ENCODE peak calls at places on chromosomes 16 and 17, in eight cellular contexts. One of them, this sample, is unnamed.
A peak's percentile ranks its signal among the peaks of the same experiment; 100 is the strongest.

GRCh38 chr16:381788-382717 is at the start of gene PGAP6:
- DNase-seq in CD8-positive, alpha-beta T cell: peak; percentile 70
- DNase-seq in omental fat pad: peak; percentile 44
- DNase-seq in fibroblast of mammary gland: no peak
- DNase-seq in T follicular helper cell: peak; percentile 58
- DNase-seq in lung microvascular endothelial cell: peak; percentile 54
- DNase-seq in Calu3: peak; percentile 86
- DNase-seq in IMR-90: peak; percentile 33
- DNase-seq in this sample: peak; percentile 67

GRCh38 chr17:79809530-79810137 is 12.8 kb upstream of the CBX8 start:
- DNase-seq in IMR-90: no peak
- DNase-seq in CD8-positive, alpha-beta T cell: no peak
- DNase-seq in fibroblast of mammary gland: no peak
- DNase-seq in lung microvascular endothelial cell: no peak
- DNase-seq in omental fat pad: no peak
- DNase-seq in Calu3: peak; percentile 51
- DNase-seq in T follicular helper cell: no peak
- DNase-seq in this sample: no peak

GRCh38 chr16:4962716-4963115 is 4.6 kb downstream of the SEC14L5 start:
- DNase-seq in IMR-90: no peak
- DNase-seq in omental fat pad: no peak
- DNase-seq in Calu3: no peak
- DNase-seq in CD8-positive, alpha-beta T cell: no peak
- DNase-seq in T follicular helper cell: no peak
- DNase-seq in fibroblast of mammary gland: no peak
- DNase-seq in lung microvascular endothelial cell: no peak
- DNase-seq in this sample: no peak

GRCh38 chr17:19508327-19508867 is 25.3 kb upstream of the SLC47A1 start:
- DNase-seq in fibroblast of mammary gland: no peak
- DNase-seq in CD8-positive, alpha-beta T cell: peak; percentile 35
- DNase-seq in IMR-90: no peak
- DNase-seq in lung microvascular endothelial cell: no peak
- DNase-seq in Calu3: peak; percentile 22
- DNase-seq in T follicular helper cell: peak; percentile 29
- DNase-seq in omental fat pad: no peak
- DNase-seq in this sample: peak; percentile 32

GRCh38 chr16:72938426-72939164 is 109.3 kb downstream of the ZFHX3 start:
- DNase-seq in fibroblast of mammary gland: peak; percentile 91
- DNase-seq in omental fat pad: peak; percentile 52
- DNase-seq in IMR-90: peak; percentile 93
- DNase-seq in Calu3: no peak
- DNase-seq in CD8-positive, alpha-beta T cell: no peak
- DNase-seq in lung microvascular endothelial cell: peak; percentile 77
- DNase-seq in T follicular helper cell: no peak
- DNase-seq in this sample: no peak

GRCh38 chr16:67707790-67708189 is 11.3 kb downstream of the GFOD2 start:
- DNase-seq in fibroblast of mammary gland: no peak
- DNase-seq in Calu3: no peak
- DNase-seq in T follicular helper cell: no peak
- DNase-seq in omental fat pad: no peak
- DNase-seq in IMR-90: no peak
- DNase-seq in lung microvascular endothelial cell: no peak
- DNase-seq in CD8-positive, alpha-beta T cell: no peak
- DNase-seq in this sample: no peak

GRCh38 chr17:8965394-8966168 is at the start of gene PIK3R5:
- DNase-seq in omental fat pad: no peak
- DNase-seq in lung microvascular endothelial cell: no peak
- DNase-seq in Calu3: no peak
- DNase-seq in CD8-positive, alpha-beta T cell: peak; percentile 68
- DNase-seq in fibroblast of mammary gland: no peak
- DNase-seq in IMR-90: no peak
- DNase-seq in T follicular helper cell: peak; percentile 78
- DNase-seq in this sample: peak; percentile 68

GRCh38 chr17:76161619-76162222 is 20.7 kb upstream of the FOXJ1 start:
- DNase-seq in IMR-90: no peak
- DNase-seq in CD8-positive, alpha-beta T cell: no peak
- DNase-seq in T follicular helper cell: no peak
- DNase-seq in fibroblast of mammary gland: no peak
- DNase-seq in lung microvascular endothelial cell: no peak
- DNase-seq in Calu3: no peak
- DNase-seq in omental fat pad: no peak
- DNase-seq in this sample: no peak

GRCh38 chr16:54055864-54056263 is 230.7 kb downstream of the IRX3 start:
- DNase-seq in fibroblast of mammary gland: peak; percentile 20
- DNase-seq in lung microvascular endothelial cell: peak; percentile 61
- DNase-seq in Calu3: no peak
- DNase-seq in omental fat pad: no peak
- DNase-seq in IMR-90: peak; percentile 11
- DNase-seq in T follicular helper cell: no peak
- DNase-seq in CD8-positive, alpha-beta T cell: no peak
- DNase-seq in this sample: no peak

GRCh38 chr17:2070241-2071023 is 15.5 kb downstream of the HIC1 start:
- DNase-seq in Calu3: no peak
- DNase-seq in T follicular helper cell: no peak
- DNase-seq in fibroblast of mammary gland: no peak
- DNase-seq in IMR-90: no peak
- DNase-seq in CD8-positive, alpha-beta T cell: no peak
- DNase-seq in omental fat pad: no peak
- DNase-seq in lung microvascular endothelial cell: no peak
- DNase-seq in this sample: no peak

GRCh38 chr17:48528153-48528912 is 2.5 kb downstream of the HOXB1 start:
- DNase-seq in IMR-90: no peak
- DNase-seq in omental fat pad: no peak
- DNase-seq in CD8-positive, alpha-beta T cell: no peak
- DNase-seq in fibroblast of mammary gland: no peak
- DNase-seq in lung microvascular endothelial cell: no peak
- DNase-seq in Calu3: no peak
- DNase-seq in T follicular helper cell: no peak
- DNase-seq in this sample: no peak